ENCODE peak calls at places on chromosome 1, in four cellular contexts. One of them, this sample, is unnamed.
A peak's percentile ranks its signal among the peaks of the same experiment; 100 is the strongest.

GRCh38 chr1:43557744-43558245 is 27.1 kb downstream of the PTPRF start:
- DNase-seq in GM23248: peak; percentile 21
- DNase-seq in GM23338: peak; percentile 53
- DNase-seq in mammary epithelial cell: no peak
- DNase-seq in this sample: no peak

GRCh38 chr1:200180821-200181220 is 153.3 kb downstream of the NR5A2 start:
- DNase-seq in GM23338: no peak
- DNase-seq in GM23248: peak; percentile 86
- DNase-seq in mammary epithelial cell: peak; percentile 12
- DNase-seq in this sample: peak; percentile 51

GRCh38 chr1:158506369-158506987 is 34.5 kb downstream of the OR10R2 start:
- DNase-seq in GM23338: peak; percentile 86
- DNase-seq in mammary epithelial cell: peak; percentile 32
- DNase-seq in GM23248: peak; percentile 37
- DNase-seq in this sample: peak; percentile 5

GRCh38 chr1:41427943-41428735 is 56.3 kb downstream of the EDN2 start:
- DNase-seq in mammary epithelial cell: no peak
- DNase-seq in GM23248: no peak
- DNase-seq in GM23338: no peak
- DNase-seq in this sample: no peak

GRCh38 chr1:206013017-206013800 is 10.0 kb upstream of the RAB7B start:
- DNase-seq in GM23338: no peak
- DNase-seq in GM23248: no peak
- DNase-seq in mammary epithelial cell: no peak
- DNase-seq in this sample: no peak

GRCh38 chr1:161439280-161440232 is 65.7 kb upstream of the FCGR2A start:
- DNase-seq in mammary epithelial cell: peak; percentile 43
- DNase-seq in GM23248: peak; percentile 36
- DNase-seq in GM23338: peak; percentile 43
- DNase-seq in this sample: peak; percentile 90

GRCh38 chr1:95041491-95042165 is 31.1 kb downstream of the ALG14 start:
- DNase-seq in GM23248: peak; percentile 89
- DNase-seq in GM23338: no peak
- DNase-seq in mammary epithelial cell: peak; percentile 67
- DNase-seq in this sample: peak; percentile 74

GRCh38 chr1:228748431-228748830 is 13.2 kb downstream of the RHOU start:
- DNase-seq in GM23248: no peak
- DNase-seq in mammary epithelial cell: no peak
- DNase-seq in GM23338: no peak
- DNase-seq in this sample: no peak

GRCh38 chr1:92483442-92484170 is 3.1 kb downstream of the GFI1 start:
- DNase-seq in GM23338: peak; percentile 79
- DNase-seq in mammary epithelial cell: peak; percentile 4
- DNase-seq in GM23248: peak; percentile 13
- DNase-seq in this sample: peak; percentile 88

GRCh38 chr1:96710708-96711477 is 10.7 kb upstream of the PTBP2 start:
- DNase-seq in mammary epithelial cell: peak; percentile 44
- DNase-seq in GM23248: peak; percentile 66
- DNase-seq in GM23338: no peak
- DNase-seq in this sample: peak; percentile 53

GRCh38 chr1:89896105-89896942 is 75.5 kb downstream of the LRRC8D start:
- DNase-seq in GM23338: no peak
- DNase-seq in mammary epithelial cell: no peak
- DNase-seq in GM23248: no peak
- DNase-seq in this sample: no peak

GRCh38 chr1:31593770-31594632 is 17.7 kb downstream of the TINAGL1 start:
- DNase-seq in GM23338: peak; percentile 94
- DNase-seq in mammary epithelial cell: peak; percentile 73
- DNase-seq in GM23248: peak; percentile 83
- DNase-seq in this sample: peak; percentile 94

GRCh38 chr1:37439672-37439995 is 34.7 kb upstream of the ZC3H12A start:
- DNase-seq in GM23248: no peak
- DNase-seq in mammary epithelial cell: no peak
- DNase-seq in GM23338: no peak
- DNase-seq in this sample: no peak

GRCh38 chr1:153513023-153513422 is 22.8 kb downstream of the S100A6 start:
- DNase-seq in GM23248: no peak
- DNase-seq in GM23338: no peak
- DNase-seq in mammary epithelial cell: no peak
- DNase-seq in this sample: no peak

GRCh38 chr1:224726783-224727182 is 110.7 kb downstream of the CNIH3 start:
- DNase-seq in GM23338: no peak
- DNase-seq in mammary epithelial cell: peak; percentile 96
- DNase-seq in GM23248: peak; percentile 97
- DNase-seq in this sample: peak; percentile 95

GRCh38 chr1:242525360-242525722 is 844 bp upstream of the PLD5 start:
- DNase-seq in GM23248: no peak
- DNase-seq in GM23338: peak; percentile 12
- DNase-seq in mammary epithelial cell: no peak
- DNase-seq in this sample: no peak

GRCh38 chr1:229886636-229887035 is 180.4 kb upstream of the GALNT2 start:
- DNase-seq in GM23248: no peak
- DNase-seq in GM23338: no peak
- DNase-seq in mammary epithelial cell: no peak
- DNase-seq in this sample: no peak

GRCh38 chr1:38000529-38001453 is 4.5 kb downstream of the FHL3 start:
- DNase-seq in mammary epithelial cell: peak; percentile 41
- DNase-seq in GM23338: peak; percentile 83
- DNase-seq in GM23248: peak; percentile 83
- DNase-seq in this sample: peak; percentile 96

GRCh38 chr1:43351421-43352350 is 7.1 kb upstream of the CDC20 start:
- DNase-seq in mammary epithelial cell: no peak
- DNase-seq in GM23248: no peak
- DNase-seq in GM23338: no peak
- DNase-seq in this sample: peak; percentile 69

DNA sequence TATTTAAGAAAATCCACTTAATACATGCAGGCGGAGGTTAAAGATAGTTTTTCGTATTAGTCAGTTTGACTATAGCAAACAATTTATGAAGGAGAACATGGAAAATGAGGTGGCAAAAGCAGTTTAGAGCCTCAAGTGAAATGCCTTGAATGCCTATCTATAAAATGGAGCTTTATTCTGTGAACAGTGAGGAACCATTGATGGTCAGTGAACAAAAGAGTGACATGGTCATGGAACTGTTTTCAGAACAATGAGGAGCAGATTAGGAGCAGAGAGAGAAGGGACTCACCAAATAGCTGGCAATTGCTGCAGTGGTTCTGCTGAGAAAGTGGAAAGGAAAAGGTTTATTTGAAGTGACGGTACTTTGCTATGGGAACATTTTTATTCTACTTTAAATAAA is 299.8 kb downstream of the DUSP10 start:
- DNase-seq in GM23338: no peak
- DNase-seq in GM23248: no peak
- DNase-seq in mammary epithelial cell: no peak
- DNase-seq in this sample: no peak
- H3K27ac ChIP-seq in GM23338: no peak overlapping the region
- H3K27ac ChIP-seq in GM23248: no peak overlapping the region
- H3K27ac ChIP-seq in mammary epithelial cell: peak overlapping the region; percentile 99
- H3K27ac ChIP-seq in this sample: no peak overlapping the region

DNA sequence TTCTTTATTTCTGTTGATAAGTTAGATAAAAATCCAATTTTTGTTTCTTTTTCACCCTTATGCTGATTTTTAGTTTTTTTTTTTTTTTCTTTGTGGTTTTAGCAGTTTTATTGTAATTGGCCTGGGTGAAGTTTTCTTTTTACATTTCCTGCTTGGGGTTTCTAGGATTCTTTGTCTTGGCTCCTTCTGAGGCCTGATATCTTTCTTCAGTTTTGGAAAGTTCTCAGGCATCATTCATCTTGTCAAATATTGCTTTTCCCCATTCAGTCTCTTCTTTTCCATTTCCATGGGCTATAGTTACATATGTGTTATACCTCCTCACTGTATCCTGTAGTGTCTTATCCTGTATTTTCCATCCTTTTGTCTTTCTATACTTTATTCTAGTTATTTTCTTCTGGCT is 28.5 kb downstream of the ST6GALNAC3 start:
- DNase-seq in mammary epithelial cell: no peak
- DNase-seq in GM23338: no peak
- DNase-seq in GM23248: no peak
- DNase-seq in this sample: no peak
- H2AFZ ChIP-seq in mammary epithelial cell: no peak overlapping the region
- H2AFZ ChIP-seq in GM23338: no peak overlapping the region
- H2AFZ ChIP-seq in GM23248: no peak overlapping the region
- H2AFZ ChIP-seq in this sample: no peak overlapping the region

DNA sequence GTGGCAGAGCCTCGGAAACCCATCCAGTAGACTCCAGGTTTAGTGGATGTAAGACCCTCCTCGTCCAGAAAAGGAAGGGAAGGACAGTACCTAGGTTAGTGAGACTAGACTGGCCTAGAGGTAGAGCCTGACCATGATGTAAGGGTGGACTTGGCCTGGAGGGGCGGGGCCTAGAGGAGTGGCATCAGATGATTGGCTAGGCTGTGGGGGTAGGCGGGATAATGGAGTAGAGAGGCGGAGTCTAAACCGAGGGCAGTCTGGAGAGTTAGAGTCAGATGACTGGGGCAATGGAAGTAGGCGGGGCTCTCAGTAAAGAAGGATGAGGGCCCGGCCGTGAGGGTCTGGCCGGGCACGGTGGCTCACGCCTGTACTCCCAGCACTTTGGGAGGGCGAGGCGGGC is 70.1 kb downstream of the EPHB2 start:
- DNase-seq in GM23338: peak; percentile 88
- DNase-seq in GM23248: peak; percentile 37
- DNase-seq in mammary epithelial cell: no peak
- DNase-seq in this sample: no peak
- H3K4me1 ChIP-seq in GM23338: peaks cover 3% of the 10 kb centered on the region
- H3K4me1 ChIP-seq in GM23248: no peaks in the 10 kb centered on the region
- H3K4me1 ChIP-seq in mammary epithelial cell: no peaks in the 10 kb centered on the region
- H3K4me1 ChIP-seq in this sample: no peaks in the 10 kb centered on the region

GRCh38 chr1:93980881-93981280 is 71.7 kb upstream of the GCLM start:
- DNase-seq in GM23248: peak; percentile 34
- DNase-seq in mammary epithelial cell: no peak
- DNase-seq in GM23338: no peak
- DNase-seq in this sample: no peak
- H3K27ac ChIP-seq in GM23248: no peak overlapping the region
- H3K27ac ChIP-seq in mammary epithelial cell: no peak overlapping the region
- H3K27ac ChIP-seq in GM23338: no peak overlapping the region
- H3K27ac ChIP-seq in this sample: peak overlapping the region; percentile 73

GRCh38 chr1:226548281-226549093 is at the start of gene STUM:
- DNase-seq in GM23248: peak; percentile 72
- DNase-seq in GM23338: peak; percentile 68
- DNase-seq in mammary epithelial cell: peak; percentile 16
- DNase-seq in this sample: peak; percentile 95

GRCh38 chr1:226549094-226549936 is 751 bp downstream of the STUM start:
- DNase-seq in GM23248: peak; percentile 21
- DNase-seq in GM23338: peak; percentile 46
- DNase-seq in mammary epithelial cell: no peak
- DNase-seq in this sample: peak; percentile 83

GRCh38 chr1:226550671-226551041 is 2.1 kb downstream of the STUM start:
- DNase-seq in GM23248: no peak
- DNase-seq in mammary epithelial cell: no peak
- DNase-seq in GM23338: no peak
- DNase-seq in this sample: peak; percentile 68

GRCh38 chr1:226551299-226551698 is 2.7 kb downstream of the STUM start:
- DNase-seq in GM23248: no peak
- DNase-seq in GM23338: no peak
- DNase-seq in mammary epithelial cell: no peak
- DNase-seq in this sample: no peak

DNA sequence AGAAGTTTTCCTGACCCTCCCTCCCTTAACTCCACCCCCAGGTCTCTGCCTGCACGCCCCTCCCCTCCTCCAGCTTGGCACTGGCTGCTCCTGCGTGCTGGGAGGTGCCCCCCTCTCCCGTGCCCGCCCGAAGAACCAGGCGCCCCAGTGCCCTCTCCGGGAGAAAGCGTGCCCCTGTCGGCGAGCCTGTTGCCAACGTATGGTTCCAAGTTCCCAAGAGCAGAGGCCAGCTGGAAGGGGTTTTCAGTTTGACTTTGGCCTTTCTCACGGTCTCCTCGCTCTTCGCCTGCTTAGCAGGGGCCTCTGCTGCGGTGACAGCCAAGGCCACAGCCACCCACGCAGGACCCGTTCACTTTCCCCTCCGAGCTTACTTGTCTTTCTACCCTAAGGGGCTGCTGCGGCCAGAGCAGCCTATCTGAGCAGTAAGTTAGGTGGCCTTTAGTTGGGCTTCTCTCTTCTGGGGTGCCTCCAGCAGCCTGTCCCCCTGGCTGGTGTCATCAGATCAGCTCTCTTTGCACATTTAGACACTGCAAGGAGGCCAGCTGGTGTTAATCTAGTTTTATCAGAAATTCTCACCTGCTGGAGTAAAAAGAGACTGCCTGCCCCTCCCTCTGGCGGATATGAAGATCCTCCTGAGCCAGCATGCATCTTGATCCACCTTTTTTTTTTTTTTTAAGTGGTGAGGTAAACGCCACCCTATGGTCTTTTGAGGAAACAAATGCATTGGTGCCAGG is 1.5 kb downstream of the STUM start:
- DNase-seq in mammary epithelial cell: peak; percentile 15
- DNase-seq in GM23338: peak; percentile 76
- DNase-seq in GM23248: peak; percentile 46
- DNase-seq in this sample: peak; percentile 85
- H2AFZ ChIP-seq in mammary epithelial cell: peak overlapping the region; percentile 9
- H2AFZ ChIP-seq in GM23338: peak overlapping the region; percentile 92
- H2AFZ ChIP-seq in GM23248: no peak overlapping the region
- H2AFZ ChIP-seq in this sample: no peak overlapping the region

DNA sequence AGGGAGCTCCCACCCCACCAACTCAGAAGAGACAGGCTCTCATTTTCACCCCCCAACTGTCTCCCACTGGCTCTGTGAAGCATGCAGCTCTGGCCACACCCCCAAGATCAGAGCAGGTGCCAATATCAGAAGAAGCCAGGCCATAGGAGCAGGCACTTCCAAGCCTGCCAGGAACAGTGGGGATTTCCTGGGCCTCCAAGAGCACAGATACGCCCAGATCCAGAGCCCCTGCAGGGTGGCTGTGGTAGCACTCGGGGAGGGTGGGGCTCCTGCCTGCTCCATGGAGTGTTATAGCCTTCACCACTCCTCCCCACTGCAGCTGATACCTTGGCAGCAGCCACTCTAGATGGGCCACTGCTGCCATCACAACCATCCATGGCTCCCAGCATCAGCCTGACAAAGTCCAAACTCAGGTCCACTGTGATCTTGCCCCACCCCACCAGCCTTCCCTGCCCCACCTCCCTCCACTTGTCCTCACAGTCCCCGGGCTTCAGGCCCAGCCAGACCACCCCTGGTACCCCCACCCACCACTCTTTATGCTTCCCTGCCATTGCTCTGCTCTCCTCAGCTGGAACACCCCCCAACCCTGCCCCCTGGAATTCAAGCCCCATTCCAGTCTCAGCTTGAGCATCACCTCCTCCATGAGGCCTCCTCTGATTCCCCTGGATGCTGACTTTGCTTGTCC is 448.3 kb downstream of the MATN1 start:
- DNase-seq in GM23338: no peak
- DNase-seq in mammary epithelial cell: no peak
- DNase-seq in GM23248: no peak
- DNase-seq in this sample: no peak
- H3K4me1 ChIP-seq in GM23338: no peaks in the 10 kb centered on the region
- H3K4me1 ChIP-seq in mammary epithelial cell: peaks cover 6% of the 10 kb centered on the region
- H3K4me1 ChIP-seq in GM23248: no peaks in the 10 kb centered on the region
- H3K4me1 ChIP-seq in this sample: no peaks in the 10 kb centered on the region

DNA sequence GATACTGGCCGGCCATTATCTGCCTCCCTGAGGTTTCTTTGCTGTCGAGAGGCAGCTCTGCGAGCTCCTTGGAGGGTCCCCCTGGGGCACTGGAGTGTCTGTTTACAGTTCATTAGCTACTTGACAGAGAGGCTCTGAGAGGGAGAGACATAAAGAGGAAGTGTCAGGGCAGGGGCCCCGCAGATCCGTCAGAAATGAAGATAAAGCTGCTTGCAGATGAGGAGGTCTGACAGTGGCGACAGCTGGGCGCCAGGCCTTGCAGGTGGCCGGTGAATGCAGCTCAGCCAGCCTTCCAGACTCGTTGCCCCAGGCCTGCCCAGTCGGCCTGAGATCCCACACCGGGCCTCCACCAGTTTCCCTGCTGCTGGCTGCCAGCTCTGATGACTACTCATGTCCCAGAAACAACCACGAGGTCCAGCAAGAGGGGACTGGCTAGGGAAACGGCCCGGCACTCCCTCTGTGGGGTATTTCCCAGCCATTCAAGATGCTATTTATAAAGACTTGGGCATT is 84.7 kb downstream of the DISP3 start:
- DNase-seq in GM23338: no peak
- DNase-seq in mammary epithelial cell: peak; percentile 74
- DNase-seq in GM23248: peak; percentile 36
- DNase-seq in this sample: peak; percentile 65
- H3K27ac ChIP-seq in GM23338: no peak overlapping the region
- H3K27ac ChIP-seq in mammary epithelial cell: no peak overlapping the region
- H3K27ac ChIP-seq in GM23248: no peak overlapping the region
- H3K27ac ChIP-seq in this sample: no peak overlapping the region